ENCODE peak calls at places on chromosome 20, in five cellular contexts. H is HS-27A, N is RPMI8226, L is GM20000, A is skeletal muscle cell. B is an unnamed sample.

GRCh38 chr20:44253528-44253927 is 6.4 kb downstream of the GDAP1L1 start:
- DNase-seq in N (no peak), H (no peak), L (no peak), A (no peak), B (no peak)

GRCh38 chr20:57013741-57014140 is 252.7 kb downstream of the BMP7 start:
- DNase-seq in N (no peak), L (no peak), A (no peak), H (no peak), B (no peak)

GRCh38 chr20:42430059-42430458 is 759.6 kb downstream of the PTPRT start:
- DNase-seq in H (no peak), A (no peak), L (no peak), N (no peak), B (no peak)

GRCh38 chr20:58433759-58434158 is 44.7 kb downstream of the VAPB start:
- DNase-seq in A (peak; percentile 57), L (no peak), N (no peak), H (peak; percentile 58), B (peak; percentile 57)

GRCh38 chr20:40511478-40511877 is 177.6 kb downstream of the MAFB start:
- DNase-seq in H (no peak), L (no peak), N (no peak), A (peak; percentile 45), B (no peak)

GRCh38 chr20:63706852-63707557 is 771 bp downstream of the ARFRP1 start:
- DNase-seq in A (no peak), H (no peak), L (peak; percentile 80), N (peak; percentile 83), B (no peak)

GRCh38 chr20:46122516-46123481 is 4.7 kb downstream of the CD40 start:
- DNase-seq in H (no peak), A (no peak), N (no peak), L (no peak), B (no peak)

GRCh38 chr20:37356387-37356786 is 10.4 kb downstream of the SRC start:
- DNase-seq in H (no peak), N (no peak), A (no peak), L (no peak), B (no peak)

GRCh38 chr20:4973330-4974097 is 27.8 kb downstream of the SLC23A2 start:
- DNase-seq in N (peak; percentile 82), H (peak; percentile 47), A (peak; percentile 47), L (peak; percentile 70), B (peak; percentile 72)

GRCh38 chr20:20456736-20457135 is 88.8 kb downstream of the INSM1 start:
- DNase-seq in H (no peak), N (no peak), A (no peak), L (no peak), B (no peak)

GRCh38 chr20:61960836-61961235 is 104.8 kb downstream of the TAF4 start:
- DNase-seq in H (no peak), N (no peak), L (no peak), A (no peak), B (no peak)

GRCh38 chr20:59120491-59120890 is 43.1 kb upstream of the ZNF831 start:
- DNase-seq in A (no peak), N (no peak), H (no peak), L (peak; percentile 25), B (no peak)

GRCh38 chr20:23265226-23265625 is 85.4 kb upstream of the NXT1 start:
- DNase-seq in L (no peak), N (peak; percentile 17), A (peak; percentile 39), H (no peak), B (peak; percentile 70)

GRCh38 chr20:32544893-32545840 is 40.0 kb downstream of the NOL4L start:
- DNase-seq in A (no peak), H (no peak), L (no peak), N (no peak), B (no peak)

GRCh38 chr20:38250607-38251006 is 9.9 kb downstream of the KIAA1755 start:
- DNase-seq in H (no peak), A (no peak), N (no peak), L (no peak), B (no peak)

GRCh38 chr20:2299301-2299700 is 3.5 kb downstream of the TGM3 start:
- DNase-seq in H (no peak), N (no peak), A (no peak), L (no peak), B (no peak)

GRCh38 chr20:63102720-63103375 is 96.1 kb upstream of the BHLHE23 start:
- DNase-seq in L (peak; percentile 84), N (peak; percentile 74), H (no peak), A (no peak), B (no peak)

GRCh38 chr20:7159903-7160302 is 392.4 kb downstream of the BMP2 start:
- DNase-seq in N (no peak), A (no peak), H (no peak), L (no peak), B (no peak)

GRCh38 chr20:47063407-47063806 is 168.8 kb downstream of the EYA2 start:
- DNase-seq in N (no peak), H (no peak), L (no peak), A (no peak), B (no peak)

GRCh38 chr20:3980260-3981131 is 34.9 kb downstream of the RNF24 start:
- DNase-seq in H (no peak), L (no peak), N (peak; percentile 80), A (no peak), B (no peak)

GRCh38 chr20:11332376-11332775 is 585.3 kb upstream of the BTBD3 start:
- DNase-seq in A (no peak), L (no peak), N (no peak), H (no peak), B (no peak)

GRCh38 chr20:22577515-22578220 is 6.7 kb downstream of the FOXA2 start:
- DNase-seq in H (no peak), A (no peak), L (no peak), N (no peak), B (no peak)

GRCh38 chr20:25525857-25526256 is 59.5 kb downstream of the NINL start:
- DNase-seq in H (peak; percentile 93), N (no peak), L (no peak), A (peak; percentile 95), B (peak; percentile 85)

GRCh38 chr20:45576995-45577394 is 2.1 kb downstream of the WFDC8 start:
- DNase-seq in N (no peak), L (no peak), H (no peak), A (no peak), B (no peak)

GRCh38 chr20:38296433-38296832 is 7.5 kb upstream of the BPI start:
- DNase-seq in H (no peak), N (peak; percentile 10), A (no peak), L (no peak), B (no peak)

GRCh38 chr20:37992802-37993538 is 40.3 kb downstream of the TTI1 start:
- DNase-seq in A (peak; percentile 74), N (peak; percentile 12), H (no peak), L (peak; percentile 71), B (peak; percentile 43)